ENCODE peak calls at places on chromosomes 1 and 21, in seven cellular contexts. L is stimulated activated CD8-positive, alpha-beta memory T cell treated with anti-CD3 and anti-CD28 coated beads, Interleukin-7, amount 100 ng/mL, for 1 hour; D is iris pigment epithelial cell; G is activated T-helper 1 cell treated with anti-CD3 and anti-CD28 coated beads, Interleukin-12 subunit alpha, Interleukin-12 subunit beta, Interleukin-2, Interleukin-4 antibody, amounts not matched to agents 30 ng/mL and 10 ng/mL and 1 ng/mL, durations not matched to agents 14 hours and 24 hours and 36 hours; T is activated naive CD8-positive, alpha-beta T cell treated with anti-CD3 and anti-CD28 coated beads, Interleukin-2, amount 50 U/mL, for 16 hours; H is astrocyte of the spinal cord; E is thoracic aorta. V is an unnamed sample.

GRCh38 chr1:98188769-98189168 is 267.9 kb upstream of the DPYD start:
- DNase-seq in L (no peak), D (no peak), G (no peak), T (no peak), H (no peak), E (no peak), V (no peak)

GRCh38 chr1:238089615-238090014 is 198.9 kb upstream of the ZP4 start:
- DNase-seq in L (no peak), D (no peak), G (no peak), T (no peak), H (no peak), E (no peak), V (no peak)

GRCh38 chr1:42756956-42757891 is 9.6 kb downstream of the P3H1 start:
- DNase-seq in L (no peak), D (peak; percentile 72), G (no peak), T (no peak), H (peak; percentile 69), E (no peak), V (peak; percentile 56)

GRCh38 chr21:37324558-37324957 is 42.0 kb upstream of the DYRK1A start:
- DNase-seq in L (no peak), D (no peak), G (no peak), T (no peak), H (no peak), E (no peak), V (no peak)

GRCh38 chr1:82390627-82391026 is 589.9 kb downstream of the ADGRL2 start:
- DNase-seq in L (no peak), D (no peak), G (no peak), T (no peak), H (no peak), E (no peak), V (no peak)

GRCh38 chr1:52867060-52867845 is 24.7 kb downstream of the ZYG11A start:
- DNase-seq in L (no peak), D (peak; percentile 33), G (no peak), T (no peak), H (no peak), E (no peak), V (no peak)

GRCh38 chr1:155174334-155175280 is 958 bp downstream of the TRIM46 start:
- DNase-seq in L (no peak), D (no peak), G (peak; percentile 50), T (no peak), H (peak; percentile 47), E (no peak), V (no peak)

GRCh38 chr1:210754931-210755670 is 378.8 kb downstream of the KCNH1 start:
- DNase-seq in L (no peak), D (no peak), G (no peak), T (no peak), H (peak; percentile 27), E (no peak), V (no peak)

GRCh38 chr1:223761416-223761815 is 49.1 kb downstream of the CAPN2 start:
- DNase-seq in L (no peak), D (no peak), G (no peak), T (no peak), H (no peak), E (no peak), V (no peak)

GRCh38 chr1:245768596-245768995 is 613.8 kb downstream of the KIF26B start:
- DNase-seq in L (no peak), D (peak; percentile 21), G (no peak), T (no peak), H (no peak), E (no peak), V (no peak)

GRCh38 chr21:14864211-14865021 is 200.4 kb downstream of the NRIP1 start:
- DNase-seq in L (no peak), D (peak; percentile 89), G (peak; percentile 16), T (no peak), H (peak; percentile 79), E (no peak), V (peak; percentile 21)

GRCh38 chr1:211210965-211211364 is 48.2 kb upstream of the RCOR3 start:
- DNase-seq in L (no peak), D (no peak), G (no peak), T (no peak), H (no peak), E (no peak), V (no peak)

GRCh38 chr1:1925437-1926345 is 6.6 kb upstream of the TMEM52 start:
- DNase-seq in L (no peak), D (no peak), G (no peak), T (no peak), H (no peak), E (no peak), V (no peak)

GRCh38 chr1:4124631-4125145 is 224.6 kb upstream of the C1orf174 start:
- DNase-seq in L (no peak), D (no peak), G (no peak), T (no peak), H (no peak), E (no peak), V (no peak)

GRCh38 chr1:74673351-74674111 is at the start of gene ERICH3:
- DNase-seq in L (no peak), D (no peak), G (no peak), T (no peak), H (no peak), E (no peak), V (no peak)

GRCh38 chr1:184636156-184636448 is 118.6 kb downstream of the EDEM3 start:
- DNase-seq in L (no peak), D (no peak), G (no peak), T (no peak), H (no peak), E (no peak), V (no peak)

GRCh38 chr1:56776581-56776980 is 42.6 kb downstream of the FYB2 start:
- DNase-seq in L (no peak), D (no peak), G (no peak), T (no peak), H (no peak), E (no peak), V (no peak)

GRCh38 chr21:28066051-28066450 is 926.6 kb downstream of the LTN1 start:
- DNase-seq in L (no peak), D (peak; percentile 25), G (no peak), T (no peak), H (no peak), E (no peak), V (no peak)

GRCh38 chr1:234315588-234315987 is 57.7 kb upstream of the COA6 start:
- DNase-seq in L (no peak), D (no peak), G (no peak), T (no peak), H (no peak), E (no peak), V (no peak)

GRCh38 chr1:220926146-220926545 is 46.9 kb downstream of the HLX start:
- DNase-seq in L (no peak), D (peak; percentile 11), G (no peak), T (no peak), H (peak; percentile 7), E (no peak), V (no peak)

GRCh38 chr1:158035976-158036583 is 42.6 kb downstream of the KIRREL1 start:
- DNase-seq in L (no peak), D (peak; percentile 57), G (no peak), T (no peak), H (peak; percentile 65), E (no peak), V (no peak)

GRCh38 chr1:178587975-178588374 is 75.1 kb downstream of the TEX35 start:
- DNase-seq in L (no peak), D (no peak), G (no peak), T (no peak), H (no peak), E (no peak), V (no peak)

GRCh38 chr1:248611883-248612282 is 14.4 kb upstream of the OR2T10 start:
- DNase-seq in L (no peak), D (no peak), G (no peak), T (no peak), H (no peak), E (no peak), V (no peak)

GRCh38 chr1:54300395-54300794 is 100.4 kb downstream of the MRPL37 start:
- DNase-seq in L (no peak), D (no peak), G (no peak), T (no peak), H (no peak), E (no peak), V (no peak)

GRCh38 chr1:156120318-156120717 is 5.8 kb downstream of the LMNA start:
- DNase-seq in L (no peak), D (no peak), G (no peak), T (no peak), H (no peak), E (no peak), V (no peak)

GRCh38 chr21:42574234-42575027 is 60.8 kb downstream of the SLC37A1 start:
- DNase-seq in L (no peak), D (peak; percentile 45), G (no peak), T (no peak), H (no peak), E (no peak), V (no peak)

GRCh38 chr21:16908087-16908486 is 604.8 kb upstream of the CXADR start:
- DNase-seq in L (no peak), D (peak; percentile 70), G (no peak), T (no peak), H (peak; percentile 17), E (peak; percentile 8), V (no peak)

GRCh38 chr1:91781371-91781825 is 104.6 kb downstream of the TGFBR3 start:
- DNase-seq in L (no peak), D (peak; percentile 81), G (no peak), T (no peak), H (peak; percentile 83), E (no peak), V (no peak)

V was measured in A549.